ENCODE peak calls at places on chromosome 20, in nine cellular contexts. One of them, this sample, is unnamed.

GRCh38 chr20:6583134-6583738 is 184.2 kb upstream of the BMP2 start:
- DNase-seq in type B pancreatic cell: no peak
- DNase-seq in stimulated activated CD4-positive, alpha-beta T cell treated with anti-CD3 and anti-CD28 coated beads, Interleukin-1b, Interleukin-23, amount 100 ng/mL, for 24 hours: peak
- DNase-seq in AG04449: no peak
- DNase-seq in psoas muscle: peak
- DNase-seq in non-pigmented ciliary epithelial cell: no peak
- DNase-seq in HCT116: no peak
- DNase-seq in cardiac fibroblast: peak
- DNase-seq in breast epithelium: no peak
- DNase-seq in this sample: peak

GRCh38 chr20:16030253-16030652 is 543.0 kb downstream of the KIF16B start:
- DNase-seq in stimulated activated CD4-positive, alpha-beta T cell treated with anti-CD3 and anti-CD28 coated beads, Interleukin-1b, Interleukin-23, amount 100 ng/mL, for 24 hours: no peak
- DNase-seq in non-pigmented ciliary epithelial cell: no peak
- DNase-seq in HCT116: no peak
- DNase-seq in cardiac fibroblast: no peak
- DNase-seq in psoas muscle: no peak
- DNase-seq in type B pancreatic cell: no peak
- DNase-seq in breast epithelium: no peak
- DNase-seq in AG04449: no peak
- DNase-seq in this sample: no peak

GRCh38 chr20:19427480-19427879 is 215.0 kb downstream of the SLC24A3 start:
- DNase-seq in psoas muscle: no peak
- DNase-seq in stimulated activated CD4-positive, alpha-beta T cell treated with anti-CD3 and anti-CD28 coated beads, Interleukin-1b, Interleukin-23, amount 100 ng/mL, for 24 hours: no peak
- DNase-seq in type B pancreatic cell: no peak
- DNase-seq in breast epithelium: peak
- DNase-seq in non-pigmented ciliary epithelial cell: no peak
- DNase-seq in AG04449: no peak
- DNase-seq in HCT116: no peak
- DNase-seq in cardiac fibroblast: no peak
- DNase-seq in this sample: no peak

GRCh38 chr20:60215786-60216730 is 257.8 kb downstream of the CDH26 start:
- DNase-seq in psoas muscle: no peak
- DNase-seq in type B pancreatic cell: no peak
- DNase-seq in non-pigmented ciliary epithelial cell: no peak
- DNase-seq in stimulated activated CD4-positive, alpha-beta T cell treated with anti-CD3 and anti-CD28 coated beads, Interleukin-1b, Interleukin-23, amount 100 ng/mL, for 24 hours: no peak
- DNase-seq in HCT116: no peak
- DNase-seq in cardiac fibroblast: no peak
- DNase-seq in AG04449: no peak
- DNase-seq in breast epithelium: no peak
- DNase-seq in this sample: no peak

GRCh38 chr20:47201074-47201730 is 155.3 kb downstream of the ZMYND8 start:
- DNase-seq in cardiac fibroblast: no peak
- DNase-seq in psoas muscle: no peak
- DNase-seq in type B pancreatic cell: no peak
- DNase-seq in HCT116: peak
- DNase-seq in breast epithelium: no peak
- DNase-seq in stimulated activated CD4-positive, alpha-beta T cell treated with anti-CD3 and anti-CD28 coated beads, Interleukin-1b, Interleukin-23, amount 100 ng/mL, for 24 hours: no peak
- DNase-seq in non-pigmented ciliary epithelial cell: no peak
- DNase-seq in AG04449: no peak
- DNase-seq in this sample: no peak

GRCh38 chr20:31808481-31808880 is 10.7 kb upstream of the MYLK2 start:
- DNase-seq in breast epithelium: no peak
- DNase-seq in stimulated activated CD4-positive, alpha-beta T cell treated with anti-CD3 and anti-CD28 coated beads, Interleukin-1b, Interleukin-23, amount 100 ng/mL, for 24 hours: no peak
- DNase-seq in type B pancreatic cell: no peak
- DNase-seq in non-pigmented ciliary epithelial cell: no peak
- DNase-seq in AG04449: no peak
- DNase-seq in psoas muscle: no peak
- DNase-seq in HCT116: no peak
- DNase-seq in cardiac fibroblast: no peak
- DNase-seq in this sample: no peak

GRCh38 chr20:62860391-62860923 is 1.2 kb downstream of the TCFL5 start:
- DNase-seq in psoas muscle: no peak
- DNase-seq in HCT116: no peak
- DNase-seq in AG04449: no peak
- DNase-seq in breast epithelium: peak
- DNase-seq in cardiac fibroblast: peak
- DNase-seq in type B pancreatic cell: no peak
- DNase-seq in non-pigmented ciliary epithelial cell: no peak
- DNase-seq in stimulated activated CD4-positive, alpha-beta T cell treated with anti-CD3 and anti-CD28 coated beads, Interleukin-1b, Interleukin-23, amount 100 ng/mL, for 24 hours: no peak
- DNase-seq in this sample: peak

GRCh38 chr20:31449511-31450128 is 9.2 kb downstream of the DEFB123 start:
- DNase-seq in non-pigmented ciliary epithelial cell: no peak
- DNase-seq in psoas muscle: no peak
- DNase-seq in AG04449: no peak
- DNase-seq in cardiac fibroblast: no peak
- DNase-seq in HCT116: no peak
- DNase-seq in breast epithelium: no peak
- DNase-seq in stimulated activated CD4-positive, alpha-beta T cell treated with anti-CD3 and anti-CD28 coated beads, Interleukin-1b, Interleukin-23, amount 100 ng/mL, for 24 hours: no peak
- DNase-seq in type B pancreatic cell: peak
- DNase-seq in this sample: no peak

GRCh38 chr20:34874094-34874654 is 1.5 kb upstream of the GGT7 start:
- DNase-seq in psoas muscle: peak
- DNase-seq in AG04449: peak
- DNase-seq in type B pancreatic cell: no peak
- DNase-seq in HCT116: peak
- DNase-seq in non-pigmented ciliary epithelial cell: peak
- DNase-seq in cardiac fibroblast: peak
- DNase-seq in stimulated activated CD4-positive, alpha-beta T cell treated with anti-CD3 and anti-CD28 coated beads, Interleukin-1b, Interleukin-23, amount 100 ng/mL, for 24 hours: peak
- DNase-seq in breast epithelium: peak
- DNase-seq in this sample: peak

GRCh38 chr20:57400262-57400701 is 9.1 kb downstream of the RBM38 start:
- DNase-seq in type B pancreatic cell: no peak
- DNase-seq in HCT116: no peak
- DNase-seq in cardiac fibroblast: no peak
- DNase-seq in stimulated activated CD4-positive, alpha-beta T cell treated with anti-CD3 and anti-CD28 coated beads, Interleukin-1b, Interleukin-23, amount 100 ng/mL, for 24 hours: no peak
- DNase-seq in AG04449: no peak
- DNase-seq in psoas muscle: peak
- DNase-seq in non-pigmented ciliary epithelial cell: no peak
- DNase-seq in breast epithelium: no peak
- DNase-seq in this sample: no peak